ENCODE peak calls at places on chromosomes 12 and 14, in four cellular contexts. T is activated CD8-positive, alpha-beta memory T cell treated with anti-CD3 and anti-CD28 coated beads for 24 hours; A is fibroblast of mammary gland; Y is CD4-positive, alpha-beta T cell. P is an unnamed sample.

GRCh38 chr12:130556486-130557055 is 159.5 kb downstream of the RIMBP2 start:
- DNase-seq in T (no peak), A (no peak), Y (no peak), P (no peak)

GRCh38 chr12:127125607-127126259 is 1141.2 kb upstream of the TMEM132C start:
- DNase-seq in T (no peak), A (peak; percentile 91), Y (no peak), P (no peak)

GRCh38 chr14:99320105-99320572 is 48.1 kb upstream of the BCL11B start:
- DNase-seq in T (peak; percentile 90), A (peak; percentile 12), Y (peak; percentile 69), P (peak; percentile 82)

GRCh38 chr12:108734200-108734906 is 3.0 kb upstream of the CORO1C start:
- DNase-seq in T (no peak), A (peak; percentile 96), Y (no peak), P (no peak)

GRCh38 chr12:65094722-65095121 is 26.4 kb downstream of the WIF1 start:
- DNase-seq in T (no peak), A (no peak), Y (no peak), P (no peak)

GRCh38 chr14:68243441-68244010 is 423.9 kb downstream of the RAD51B start:
- DNase-seq in T (no peak), A (no peak), Y (no peak), P (no peak)

GRCh38 chr12:89347325-89347829 is 4.9 kb downstream of the DUSP6 start:
- DNase-seq in T (no peak), A (no peak), Y (no peak), P (no peak)

GRCh38 chr12:52321433-52321832 is 235 bp upstream of the KRT83 start:
- DNase-seq in T (no peak), A (no peak), Y (no peak), P (no peak)

GRCh38 chr12:111180830-111181726 is 187.8 kb downstream of the PHETA1 start:
- DNase-seq in T (no peak), A (peak; percentile 47), Y (no peak), P (no peak)

GRCh38 chr12:130879781-130880389 is 8.0 kb downstream of the RAN start:
- DNase-seq in T (no peak), A (no peak), Y (no peak), P (no peak)

GRCh38 chr14:104268725-104269436 is 130.5 kb downstream of the KIF26A start:
- DNase-seq in T (no peak), A (no peak), Y (peak; percentile 27), P (no peak)

GRCh38 chr12:78680596-78680995 is 184.0 kb upstream of the SYT1 start:
- DNase-seq in T (no peak), A (no peak), Y (no peak), P (no peak)

GRCh38 chr14:96225745-96226151 is 21.1 kb downstream of the BDKRB2 start:
- DNase-seq in T (no peak), A (peak; percentile 63), Y (no peak), P (no peak)

GRCh38 chr12:51083140-51083833 is at the start of gene CSRNP2:
- DNase-seq in T (peak; percentile 97), A (peak; percentile 91), Y (peak; percentile 95), P (no peak)

GRCh38 chr14:87816421-87816820 is 176.6 kb downstream of the GALC start:
- DNase-seq in T (no peak), A (no peak), Y (no peak), P (no peak)

GRCh38 chr14:89911018-89911919 is 43.3 kb downstream of the EFCAB11 start:
- DNase-seq in T (no peak), A (peak; percentile 30), Y (no peak), P (no peak)

GRCh38 chr12:79681008-79681590 is 9.7 kb downstream of the PAWR start:
- DNase-seq in T (no peak), A (peak; percentile 76), Y (no peak), P (no peak)

GRCh38 chr12:90086281-90086680 is 377.6 kb upstream of the ATP2B1 start:
- DNase-seq in T (no peak), A (peak; percentile 64), Y (no peak), P (no peak)

GRCh38 chr14:92475451-92476187 is 38.0 kb upstream of the RIN3 start:
- DNase-seq in T (peak; percentile 53), A (peak; percentile 85), Y (no peak), P (no peak)

GRCh38 chr12:123997033-123997822 is 24.2 kb downstream of the ZNF664 start:
- DNase-seq in T (no peak), A (no peak), Y (no peak), P (peak; percentile 58)

GRCh38 chr12:109377139-109377685 is 29.5 kb downstream of the MYO1H start:
- DNase-seq in T (no peak), A (no peak), Y (no peak), P (no peak)

GRCh38 chr12:50005150-50005549 is 20.1 kb downstream of the RACGAP1 start:
- DNase-seq in T (no peak), A (no peak), Y (no peak), P (no peak)

GRCh38 chr12:79635676-79636075 is 55.1 kb downstream of the PAWR start:
- DNase-seq in T (no peak), A (peak; percentile 56), Y (no peak), P (no peak)

GRCh38 chr12:107990325-107990724 is 138.8 kb upstream of the WSCD2 start:
- DNase-seq in T (peak; percentile 61), A (peak; percentile 22), Y (no peak), P (peak; percentile 40)

GRCh38 chr14:53295985-53296582 is 143.0 kb upstream of the DDHD1 start:
- DNase-seq in T (no peak), A (peak; percentile 59), Y (no peak), P (no peak)

GRCh38 chr12:49962861-49963765 is 1.4 kb downstream of the AQP5 start:
- DNase-seq in T (no peak), A (no peak), Y (no peak), P (no peak)